ENCODE peak calls at places on chromosomes 16 and 17, in eight cellular contexts. I, C, H, X, O, J, E and N are unnamed samples. For H3K36me3, the result is how much of the 10 kb centered on the place peaks cover.

GRCh38 chr17:44084131-44084538 is 13.6 kb downstream of the G6PC3 start:
- DNase-seq in I (no peak), C (no peak), H (no peak), X (peak), O (no peak), J (peak), E (peak), N (peak)

GRCh38 chr17:2853111-2853721 is 57.0 kb downstream of the RAP1GAP2 start:
- DNase-seq in I (no peak), C (peak), H (peak), X (peak), O (peak), J (peak), E (peak), N (peak)

GRCh38 chr16:29678691-29679267 is at the start of gene QPRT:
- DNase-seq in I (peak), C (no peak), H (peak), X (peak), O (peak), J (peak), E (peak), N (peak)

GRCh38 chr17:4666296-4666695 is 24.8 kb upstream of the ALOX15 start:
- DNase-seq in I (no peak), C (no peak), H (no peak), X (no peak), O (no peak), J (no peak), E (no peak), N (no peak)

GRCh38 chr16:77951788-77952187 is 70.6 kb upstream of the CLEC3A start:
- DNase-seq in I (no peak), C (no peak), H (no peak), X (peak), O (no peak), J (no peak), E (no peak), N (peak)

GRCh38 chr17:50141750-50142119 is 8.7 kb downstream of the PPP1R9B start:
- DNase-seq in I (no peak), C (no peak), H (no peak), X (no peak), O (no peak), J (no peak), E (no peak), N (no peak)

GRCh38 chr16:19338335-19338734 is 52.8 kb downstream of the CLEC19A start:
- DNase-seq in I (no peak), C (no peak), H (no peak), X (no peak), O (no peak), J (no peak), E (no peak), N (no peak)

GRCh38 chr16:87172632-87173031 is 144.6 kb downstream of the C16orf95 start:
- DNase-seq in I (no peak), C (no peak), H (no peak), X (peak), O (no peak), J (no peak), E (no peak), N (peak)

GRCh38 chr17:71519285-71519684 is 601.5 kb upstream of the SOX9 start:
- DNase-seq in I (no peak), C (no peak), H (no peak), X (no peak), O (no peak), J (no peak), E (no peak), N (no peak)

DNA sequence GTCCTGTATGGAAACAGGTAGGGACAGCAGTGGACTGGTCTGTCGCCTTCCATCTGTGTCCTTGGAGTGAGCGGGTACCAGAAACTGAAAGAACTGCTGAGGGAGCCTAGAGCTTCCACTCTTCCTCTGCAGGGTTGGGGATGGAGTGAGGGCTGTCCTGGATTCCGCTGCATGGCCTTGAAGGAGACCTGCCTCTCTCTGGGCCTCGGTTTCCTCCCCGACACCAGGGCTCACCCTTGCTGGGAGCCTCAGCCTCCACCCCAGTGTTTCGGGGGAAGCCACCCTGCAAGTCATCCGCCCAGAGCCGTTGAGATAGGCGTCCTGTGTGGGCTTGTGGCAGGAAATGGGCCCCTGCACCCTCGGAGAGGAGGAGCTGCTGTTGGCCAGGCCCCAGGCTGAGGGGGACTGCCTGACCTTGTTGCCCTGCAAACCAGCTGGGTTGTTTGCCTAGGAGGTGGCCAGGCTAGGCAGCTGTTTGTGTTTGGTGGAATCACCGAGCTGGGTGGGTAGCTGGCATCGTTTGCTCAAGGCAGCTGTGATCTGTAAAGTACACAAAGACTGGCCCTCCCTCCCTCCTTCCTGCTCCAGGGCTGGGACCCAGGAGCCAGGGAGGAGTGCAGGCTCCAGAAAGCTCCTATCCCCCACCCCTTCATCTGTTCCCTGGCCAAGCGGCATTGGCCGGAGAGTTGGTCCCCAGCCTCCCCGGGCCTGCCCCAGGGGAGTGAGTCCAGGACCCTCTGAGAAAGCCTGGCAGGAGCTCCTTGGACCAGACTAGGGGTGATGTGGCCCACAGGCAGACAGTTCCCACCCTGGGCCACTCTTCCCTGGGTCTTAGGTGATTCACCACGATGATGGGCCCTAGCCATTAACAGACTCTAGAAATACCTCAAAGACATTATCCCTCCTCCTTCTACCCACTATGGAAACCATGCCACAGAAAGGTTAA is 1.3 kb downstream of the RAB37 start:
- DNase-seq in I (no peak), C (peak), H (no peak), X (no peak), O (no peak), J (peak), E (no peak), N (peak)
- H3K36me3 ChIP-seq in I (under half), C (under half), H (under half), X (under half), O (under half), J (under half), E (under half), N (under half)

GRCh38 chr16:27316038-27316680 is 2.4 kb downstream of the IL4R start:
- DNase-seq in I (no peak), C (no peak), H (no peak), X (no peak), O (peak), J (no peak), E (no peak), N (no peak)
- H3K4me3 ChIP-seq in I (no peak), C (peak), H (no peak), X (no peak), O (peak), J (peak), E (peak), N (no peak)

GRCh38 chr16:68298312-68298711 is 12.4 kb downstream of the SLC7A6OS start:
- DNase-seq in I (no peak), C (no peak), H (no peak), X (no peak), O (no peak), J (no peak), E (no peak), N (no peak)
- H3K36me3 ChIP-seq in I (half or more), C (under half), H (under half), X (under half), O (under half), J (under half), E (half or more), N (under half)

GRCh38 chr17:28317099-28317964 is 1.7 kb upstream of the TMEM97 start:
- DNase-seq in I (no peak), C (no peak), H (no peak), X (no peak), O (no peak), J (no peak), E (no peak), N (peak)
- H3K4me3 ChIP-seq in I (peak), C (no peak), H (no peak), X (peak), O (no peak), J (no peak), E (no peak), N (no peak)

GRCh38 chr17:789160-789840 is 7.1 kb downstream of the MRM3 start:
- DNase-seq in I (no peak), C (no peak), H (no peak), X (no peak), O (no peak), J (no peak), E (no peak), N (no peak)

GRCh38 chr17:794876-795275 is 12.7 kb downstream of the MRM3 start:
- DNase-seq in I (no peak), C (peak), H (peak), X (peak), O (peak), J (peak), E (peak), N (peak)

GRCh38 chr17:795276-795675 is 13.1 kb downstream of the MRM3 start:
- DNase-seq in I (no peak), C (no peak), H (no peak), X (no peak), O (no peak), J (no peak), E (no peak), N (no peak)

GRCh38 chr17:791807-792206 is 9.7 kb downstream of the MRM3 start:
- DNase-seq in I (no peak), C (no peak), H (no peak), X (no peak), O (no peak), J (no peak), E (no peak), N (no peak)

GRCh38 chr17:792277-792676 is 10.1 kb downstream of the MRM3 start:
- DNase-seq in I (no peak), C (no peak), H (no peak), X (no peak), O (no peak), J (no peak), E (no peak), N (peak)
- H3K36me3 ChIP-seq in I (half or more), C (under half), H (under half), X (under half), O (under half), J (under half), E (under half), N (under half)